ENCODE peak calls at places on chromosomes 16 and 17, in ten cellular contexts. One of them, this sample, is unnamed.
A peak's percentile ranks its signal among the peaks of the same experiment; 100 is the strongest.

GRCh38 chr16:82936941-82937551 is 310.3 kb downstream of the CDH13 start:
- DNase-seq in ovary: no peak
- DNase-seq in cardiac muscle cell: peak; percentile 59
- DNase-seq in RWPE1: peak; percentile 13
- DNase-seq in astrocyte of the spinal cord: peak; percentile 85
- DNase-seq in heart left ventricle: no peak
- DNase-seq in foreskin fibroblast: peak; percentile 14
- DNase-seq in AG09309: no peak
- DNase-seq in neural crest cell: no peak
- DNase-seq in breast epithelium: no peak
- DNase-seq in this sample: peak; percentile 6

GRCh38 chr17:36601303-36602029 is at the start of gene MRM1:
- DNase-seq in foreskin fibroblast: peak; percentile 98
- DNase-seq in breast epithelium: peak; percentile 88
- DNase-seq in AG09309: peak; percentile 58
- DNase-seq in neural crest cell: peak; percentile 90
- DNase-seq in ovary: peak; percentile 94
- DNase-seq in RWPE1: peak; percentile 93
- DNase-seq in astrocyte of the spinal cord: peak; percentile 91
- DNase-seq in cardiac muscle cell: peak; percentile 92
- DNase-seq in heart left ventricle: peak; percentile 96
- DNase-seq in this sample: peak; percentile 94

GRCh38 chr16:70289229-70290098 is at the start of gene AARS1:
- DNase-seq in breast epithelium: peak; percentile 96
- DNase-seq in cardiac muscle cell: peak; percentile 100
- DNase-seq in ovary: peak; percentile 94
- DNase-seq in foreskin fibroblast: peak; percentile 100
- DNase-seq in RWPE1: peak; percentile 100
- DNase-seq in neural crest cell: peak; percentile 90
- DNase-seq in astrocyte of the spinal cord: peak; percentile 100
- DNase-seq in AG09309: peak; percentile 100
- DNase-seq in heart left ventricle: peak; percentile 98
- DNase-seq in this sample: peak; percentile 95

GRCh38 chr17:69884361-69884760 is 190.7 kb upstream of the KCNJ16 start:
- DNase-seq in cardiac muscle cell: no peak
- DNase-seq in foreskin fibroblast: no peak
- DNase-seq in RWPE1: no peak
- DNase-seq in AG09309: no peak
- DNase-seq in neural crest cell: no peak
- DNase-seq in breast epithelium: no peak
- DNase-seq in astrocyte of the spinal cord: no peak
- DNase-seq in ovary: no peak
- DNase-seq in heart left ventricle: no peak
- DNase-seq in this sample: no peak

GRCh38 chr17:13592427-13592826 is 9.3 kb downstream of the HS3ST3A1 start:
- DNase-seq in cardiac muscle cell: peak; percentile 52
- DNase-seq in breast epithelium: no peak
- DNase-seq in RWPE1: no peak
- DNase-seq in ovary: no peak
- DNase-seq in foreskin fibroblast: no peak
- DNase-seq in astrocyte of the spinal cord: no peak
- DNase-seq in neural crest cell: no peak
- DNase-seq in AG09309: no peak
- DNase-seq in heart left ventricle: no peak
- DNase-seq in this sample: no peak

GRCh38 chr16:48081656-48082055 is 74.1 kb downstream of the ABCC12 start:
- DNase-seq in heart left ventricle: no peak
- DNase-seq in foreskin fibroblast: peak; percentile 92
- DNase-seq in cardiac muscle cell: peak; percentile 54
- DNase-seq in neural crest cell: no peak
- DNase-seq in breast epithelium: no peak
- DNase-seq in AG09309: peak; percentile 85
- DNase-seq in ovary: no peak
- DNase-seq in RWPE1: peak; percentile 72
- DNase-seq in astrocyte of the spinal cord: peak; percentile 91
- DNase-seq in this sample: no peak

GRCh38 chr17:81723651-81724209 is 11.6 kb downstream of the SLC25A10 start:
- DNase-seq in AG09309: no peak
- DNase-seq in foreskin fibroblast: no peak
- DNase-seq in heart left ventricle: no peak
- DNase-seq in RWPE1: no peak
- DNase-seq in ovary: no peak
- DNase-seq in astrocyte of the spinal cord: no peak
- DNase-seq in breast epithelium: no peak
- DNase-seq in cardiac muscle cell: no peak
- DNase-seq in neural crest cell: no peak
- DNase-seq in this sample: no peak

GRCh38 chr17:41992576-41992975 is 24.7 kb downstream of the DNAJC7 start:
- DNase-seq in RWPE1: no peak
- DNase-seq in heart left ventricle: no peak
- DNase-seq in neural crest cell: no peak
- DNase-seq in foreskin fibroblast: peak; percentile 31
- DNase-seq in ovary: no peak
- DNase-seq in AG09309: no peak
- DNase-seq in astrocyte of the spinal cord: no peak
- DNase-seq in breast epithelium: no peak
- DNase-seq in cardiac muscle cell: no peak
- DNase-seq in this sample: no peak

GRCh38 chr17:32497431-32498205 is 10.8 kb downstream of the CDK5R1 start:
- DNase-seq in heart left ventricle: no peak
- DNase-seq in breast epithelium: no peak
- DNase-seq in neural crest cell: no peak
- DNase-seq in ovary: no peak
- DNase-seq in cardiac muscle cell: no peak
- DNase-seq in foreskin fibroblast: no peak
- DNase-seq in AG09309: no peak
- DNase-seq in RWPE1: no peak
- DNase-seq in astrocyte of the spinal cord: peak; percentile 29
- DNase-seq in this sample: no peak

GRCh38 chr17:5329784-5330557 is 47.9 kb downstream of the RABEP1 start:
- DNase-seq in AG09309: peak; percentile 2
- DNase-seq in RWPE1: no peak
- DNase-seq in neural crest cell: no peak
- DNase-seq in cardiac muscle cell: no peak
- DNase-seq in breast epithelium: no peak
- DNase-seq in foreskin fibroblast: no peak
- DNase-seq in astrocyte of the spinal cord: no peak
- DNase-seq in heart left ventricle: no peak
- DNase-seq in ovary: no peak
- DNase-seq in this sample: no peak

GRCh38 chr17:77343031-77343866 is 202.5 kb downstream of the SEC14L1 start:
- DNase-seq in heart left ventricle: no peak
- DNase-seq in ovary: no peak
- DNase-seq in cardiac muscle cell: no peak
- DNase-seq in astrocyte of the spinal cord: no peak
- DNase-seq in RWPE1: no peak
- DNase-seq in foreskin fibroblast: no peak
- DNase-seq in neural crest cell: no peak
- DNase-seq in breast epithelium: peak; percentile 10
- DNase-seq in AG09309: no peak
- DNase-seq in this sample: no peak

GRCh38 chr16:85029981-85030381 is 2.4 kb downstream of the KIAA0513 start:
- DNase-seq in breast epithelium: no peak
- DNase-seq in heart left ventricle: peak; percentile 47
- DNase-seq in astrocyte of the spinal cord: no peak
- DNase-seq in cardiac muscle cell: no peak
- DNase-seq in ovary: peak; percentile 66
- DNase-seq in AG09309: no peak
- DNase-seq in RWPE1: no peak
- DNase-seq in foreskin fibroblast: no peak
- DNase-seq in neural crest cell: no peak
- DNase-seq in this sample: no peak
- TF ChIP-seq CTCF in breast epithelium: no peak
- TF ChIP-seq CTCF in heart left ventricle: no peak
- TF ChIP-seq CTCF in astrocyte of the spinal cord: no peak
- TF ChIP-seq CTCF in cardiac muscle cell: no peak
- TF ChIP-seq CTCF in ovary: no peak
- TF ChIP-seq CTCF in AG09309: no peak
- TF ChIP-seq CTCF in RWPE1: no peak
- TF ChIP-seq CTCF in foreskin fibroblast: no peak
- TF ChIP-seq CTCF in neural crest cell: no peak
- TF ChIP-seq CTCF in this sample: no peak

DNA sequence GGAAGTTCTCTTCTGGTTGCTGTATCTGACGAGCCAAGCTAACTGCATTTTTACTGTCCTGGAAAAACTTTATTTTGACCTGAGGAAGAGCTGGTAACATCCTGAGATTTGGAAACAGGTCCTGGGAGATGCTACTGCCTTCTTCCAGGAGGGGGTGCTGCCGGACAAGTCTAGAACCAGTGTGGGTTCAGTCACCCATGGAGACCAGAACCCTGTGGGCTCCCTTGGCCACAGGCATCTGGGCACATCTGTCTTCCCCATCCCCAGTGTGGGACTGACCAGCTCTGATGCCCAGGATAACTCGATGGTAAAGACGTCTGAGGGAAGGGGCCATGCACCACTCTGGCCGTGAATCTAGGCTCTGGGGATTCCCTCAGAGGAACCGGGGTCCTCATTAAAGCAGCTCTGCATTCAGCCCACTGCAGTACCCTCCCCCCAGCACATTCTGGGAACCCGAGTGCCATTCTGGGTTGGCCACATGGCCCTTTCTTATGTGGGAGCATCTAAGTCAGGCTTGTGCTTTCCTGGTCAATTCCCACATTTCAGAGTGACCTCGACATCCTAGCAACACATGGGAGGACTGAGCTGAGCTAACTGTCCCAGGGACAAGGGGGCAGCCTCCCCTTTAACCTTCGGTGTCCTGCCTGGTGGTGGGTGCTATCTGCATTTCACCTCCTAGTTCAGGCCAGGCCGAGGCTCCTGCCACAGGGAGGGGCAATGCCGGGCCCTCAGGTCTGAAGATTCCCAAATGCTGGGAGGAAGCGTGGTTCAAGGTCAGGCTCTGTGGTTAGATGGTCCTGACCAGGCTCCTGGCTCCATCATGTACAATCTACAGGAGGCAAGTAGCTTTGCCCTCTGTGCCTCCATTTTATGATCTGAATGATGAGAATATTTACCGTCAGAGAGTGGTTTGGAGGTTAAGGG is 6.4 kb downstream of the C16orf86 start:
- DNase-seq in RWPE1: peak; percentile 64
- DNase-seq in AG09309: no peak
- DNase-seq in heart left ventricle: peak; percentile 75
- DNase-seq in neural crest cell: peak; percentile 47
- DNase-seq in breast epithelium: peak; percentile 74
- DNase-seq in foreskin fibroblast: peak; percentile 90
- DNase-seq in astrocyte of the spinal cord: peak; percentile 72
- DNase-seq in cardiac muscle cell: peak; percentile 84
- DNase-seq in ovary: peak; percentile 72
- DNase-seq in this sample: peak; percentile 77
- TF ChIP-seq CTCF in RWPE1: peak; percentile 59
- TF ChIP-seq CTCF in AG09309: peak; percentile 90
- TF ChIP-seq CTCF in heart left ventricle: peak; percentile 70
- TF ChIP-seq CTCF in neural crest cell: peak; percentile 68
- TF ChIP-seq CTCF in breast epithelium: peak; percentile 63
- TF ChIP-seq CTCF in foreskin fibroblast: peak; percentile 89
- TF ChIP-seq CTCF in astrocyte of the spinal cord: peak; percentile 83
- TF ChIP-seq CTCF in cardiac muscle cell: peak; percentile 87
- TF ChIP-seq CTCF in ovary: peak; percentile 54
- TF ChIP-seq CTCF in this sample: no peak

GRCh38 chr17:79126139-79126538 is 51.5 kb downstream of the ENGASE start:
- DNase-seq in ovary: no peak
- DNase-seq in cardiac muscle cell: peak; percentile 6
- DNase-seq in breast epithelium: no peak
- DNase-seq in AG09309: no peak
- DNase-seq in RWPE1: no peak
- DNase-seq in foreskin fibroblast: no peak
- DNase-seq in heart left ventricle: no peak
- DNase-seq in neural crest cell: no peak
- DNase-seq in astrocyte of the spinal cord: no peak
- DNase-seq in this sample: no peak
- TF ChIP-seq CTCF in ovary: no peak
- TF ChIP-seq CTCF in cardiac muscle cell: peak; percentile 17
- TF ChIP-seq CTCF in breast epithelium: no peak
- TF ChIP-seq CTCF in AG09309: peak; percentile 11
- TF ChIP-seq CTCF in RWPE1: no peak
- TF ChIP-seq CTCF in foreskin fibroblast: no peak
- TF ChIP-seq CTCF in heart left ventricle: no peak
- TF ChIP-seq CTCF in neural crest cell: no peak
- TF ChIP-seq CTCF in astrocyte of the spinal cord: peak; percentile 16
- TF ChIP-seq CTCF in this sample: no peak

GRCh38 chr16:9595393-9595792 is 503.9 kb downstream of the HAPSTR1 start:
- DNase-seq in neural crest cell: no peak
- DNase-seq in heart left ventricle: no peak
- DNase-seq in ovary: no peak
- DNase-seq in foreskin fibroblast: no peak
- DNase-seq in breast epithelium: no peak
- DNase-seq in astrocyte of the spinal cord: no peak
- DNase-seq in AG09309: no peak
- DNase-seq in RWPE1: no peak
- DNase-seq in cardiac muscle cell: no peak
- DNase-seq in this sample: no peak

GRCh38 chr16:9599415-9600110 is 508.1 kb downstream of the HAPSTR1 start:
- DNase-seq in AG09309: no peak
- DNase-seq in heart left ventricle: no peak
- DNase-seq in ovary: no peak
- DNase-seq in cardiac muscle cell: no peak
- DNase-seq in RWPE1: no peak
- DNase-seq in breast epithelium: no peak
- DNase-seq in foreskin fibroblast: no peak
- DNase-seq in astrocyte of the spinal cord: no peak
- DNase-seq in neural crest cell: no peak
- DNase-seq in this sample: no peak

GRCh38 chr16:9597967-9598730 is 506.7 kb downstream of the HAPSTR1 start:
- DNase-seq in RWPE1: no peak
- DNase-seq in heart left ventricle: no peak
- DNase-seq in AG09309: no peak
- DNase-seq in ovary: no peak
- DNase-seq in cardiac muscle cell: no peak
- DNase-seq in neural crest cell: no peak
- DNase-seq in breast epithelium: no peak
- DNase-seq in foreskin fibroblast: no peak
- DNase-seq in astrocyte of the spinal cord: no peak
- DNase-seq in this sample: no peak

GRCh38 chr16:9596788-9597187 is 505.3 kb downstream of the HAPSTR1 start:
- DNase-seq in cardiac muscle cell: no peak
- DNase-seq in foreskin fibroblast: no peak
- DNase-seq in heart left ventricle: no peak
- DNase-seq in ovary: no peak
- DNase-seq in AG09309: no peak
- DNase-seq in breast epithelium: no peak
- DNase-seq in RWPE1: no peak
- DNase-seq in neural crest cell: no peak
- DNase-seq in astrocyte of the spinal cord: no peak
- DNase-seq in this sample: no peak

DNA sequence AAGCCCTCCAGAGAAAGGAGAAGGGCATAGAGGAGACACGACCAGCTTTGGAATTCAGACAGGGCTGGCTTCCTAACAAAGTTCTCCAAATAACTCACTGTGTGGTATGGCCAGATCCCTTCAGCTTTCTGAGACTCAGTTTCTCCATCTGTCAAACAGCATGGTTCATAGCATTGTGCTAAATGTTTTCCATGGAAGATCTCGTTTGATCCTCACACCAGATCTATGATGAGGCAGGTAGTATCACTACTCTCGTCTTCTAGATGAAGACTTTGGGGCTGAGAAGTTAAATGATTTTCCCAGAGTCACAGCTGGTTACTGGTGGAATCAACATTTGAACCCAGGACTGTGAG is 507.3 kb downstream of the HAPSTR1 start:
- DNase-seq in breast epithelium: no peak
- DNase-seq in AG09309: no peak
- DNase-seq in cardiac muscle cell: no peak
- DNase-seq in foreskin fibroblast: no peak
- DNase-seq in astrocyte of the spinal cord: no peak
- DNase-seq in neural crest cell: no peak
- DNase-seq in RWPE1: no peak
- DNase-seq in ovary: no peak
- DNase-seq in heart left ventricle: no peak
- DNase-seq in this sample: no peak
- TF ChIP-seq CTCF in breast epithelium: no peak
- TF ChIP-seq CTCF in AG09309: no peak
- TF ChIP-seq CTCF in cardiac muscle cell: no peak
- TF ChIP-seq CTCF in foreskin fibroblast: no peak
- TF ChIP-seq CTCF in astrocyte of the spinal cord: no peak
- TF ChIP-seq CTCF in neural crest cell: no peak
- TF ChIP-seq CTCF in RWPE1: no peak
- TF ChIP-seq CTCF in ovary: no peak
- TF ChIP-seq CTCF in heart left ventricle: no peak
- TF ChIP-seq CTCF in this sample: no peak